ENCODE peak calls at places on chromosomes 12 and 14, in ten cellular contexts. One of them, this sample, is unnamed.

GRCh38 chr14:65096323-65097089 is 5.8 kb downstream of the MAX start:
- DNase-seq in tibial nerve: no peak
- DNase-seq in body of pancreas: no peak
- DNase-seq in right atrium auricular region: no peak
- DNase-seq in RWPE2: no peak
- DNase-seq in SJSA1: peak
- DNase-seq in CD4-positive, CD25-positive, alpha-beta regulatory T cell: no peak
- DNase-seq in psoas muscle: no peak
- DNase-seq in AG04450: no peak
- DNase-seq in endodermal cell: no peak
- DNase-seq in this sample: no peak

GRCh38 chr14:53432378-53432802 is 279.3 kb upstream of the DDHD1 start:
- DNase-seq in tibial nerve: no peak
- DNase-seq in body of pancreas: no peak
- DNase-seq in right atrium auricular region: no peak
- DNase-seq in RWPE2: no peak
- DNase-seq in SJSA1: peak
- DNase-seq in CD4-positive, CD25-positive, alpha-beta regulatory T cell: peak
- DNase-seq in psoas muscle: no peak
- DNase-seq in AG04450: peak
- DNase-seq in endodermal cell: peak
- DNase-seq in this sample: no peak

GRCh38 chr12:29519585-29520182 is 22.2 kb upstream of the OVCH1 start:
- DNase-seq in tibial nerve: no peak
- DNase-seq in body of pancreas: no peak
- DNase-seq in right atrium auricular region: no peak
- DNase-seq in RWPE2: no peak
- DNase-seq in SJSA1: peak
- DNase-seq in CD4-positive, CD25-positive, alpha-beta regulatory T cell: peak
- DNase-seq in psoas muscle: no peak
- DNase-seq in AG04450: peak
- DNase-seq in endodermal cell: peak
- DNase-seq in this sample: no peak

GRCh38 chr12:124301084-124301654 is 6.3 kb downstream of the RFLNA start:
- DNase-seq in tibial nerve: no peak
- DNase-seq in body of pancreas: no peak
- DNase-seq in right atrium auricular region: no peak
- DNase-seq in RWPE2: peak
- DNase-seq in SJSA1: no peak
- DNase-seq in CD4-positive, CD25-positive, alpha-beta regulatory T cell: no peak
- DNase-seq in psoas muscle: peak
- DNase-seq in AG04450: no peak
- DNase-seq in endodermal cell: no peak
- DNase-seq in this sample: no peak

GRCh38 chr12:122947352-122947792 is 18.9 kb downstream of the ABCB9 start:
- DNase-seq in tibial nerve: no peak
- DNase-seq in body of pancreas: peak
- DNase-seq in right atrium auricular region: peak
- DNase-seq in RWPE2: no peak
- DNase-seq in SJSA1: no peak
- DNase-seq in CD4-positive, CD25-positive, alpha-beta regulatory T cell: no peak
- DNase-seq in psoas muscle: peak
- DNase-seq in AG04450: no peak
- DNase-seq in endodermal cell: no peak
- DNase-seq in this sample: no peak

GRCh38 chr14:39467889-39468524 is 35.8 kb upstream of the FBXO33 start:
- DNase-seq in tibial nerve: no peak
- DNase-seq in body of pancreas: no peak
- DNase-seq in right atrium auricular region: no peak
- DNase-seq in RWPE2: no peak
- DNase-seq in SJSA1: no peak
- DNase-seq in CD4-positive, CD25-positive, alpha-beta regulatory T cell: peak
- DNase-seq in psoas muscle: no peak
- DNase-seq in AG04450: no peak
- DNase-seq in endodermal cell: peak
- DNase-seq in this sample: no peak

GRCh38 chr14:105330491-105330895 is 15.9 kb downstream of the PACS2 start:
- DNase-seq in tibial nerve: no peak
- DNase-seq in body of pancreas: no peak
- DNase-seq in right atrium auricular region: no peak
- DNase-seq in RWPE2: peak
- DNase-seq in SJSA1: no peak
- DNase-seq in CD4-positive, CD25-positive, alpha-beta regulatory T cell: no peak
- DNase-seq in psoas muscle: no peak
- DNase-seq in AG04450: no peak
- DNase-seq in endodermal cell: no peak
- DNase-seq in this sample: no peak

GRCh38 chr12:112858776-112859175 is 48.0 kb upstream of the OAS1 start:
- DNase-seq in tibial nerve: no peak
- DNase-seq in body of pancreas: no peak
- DNase-seq in right atrium auricular region: no peak
- DNase-seq in RWPE2: no peak
- DNase-seq in SJSA1: no peak
- DNase-seq in CD4-positive, CD25-positive, alpha-beta regulatory T cell: no peak
- DNase-seq in psoas muscle: no peak
- DNase-seq in AG04450: no peak
- DNase-seq in endodermal cell: no peak
- DNase-seq in this sample: no peak

GRCh38 chr12:56836800-56837663 is 73.9 kb downstream of the HSD17B6 start:
- DNase-seq in tibial nerve: no peak
- DNase-seq in body of pancreas: no peak
- DNase-seq in right atrium auricular region: no peak
- DNase-seq in RWPE2: peak
- DNase-seq in SJSA1: peak
- DNase-seq in CD4-positive, CD25-positive, alpha-beta regulatory T cell: peak
- DNase-seq in psoas muscle: no peak
- DNase-seq in AG04450: peak
- DNase-seq in endodermal cell: no peak
- DNase-seq in this sample: no peak

GRCh38 chr12:94488449-94488848 is 28.8 kb upstream of the CEP83 start:
- DNase-seq in tibial nerve: no peak
- DNase-seq in body of pancreas: no peak
- DNase-seq in right atrium auricular region: no peak
- DNase-seq in RWPE2: no peak
- DNase-seq in SJSA1: peak
- DNase-seq in CD4-positive, CD25-positive, alpha-beta regulatory T cell: no peak
- DNase-seq in psoas muscle: no peak
- DNase-seq in AG04450: no peak
- DNase-seq in endodermal cell: no peak
- DNase-seq in this sample: no peak

GRCh38 chr12:107660861-107661415 is 24.7 kb upstream of the PWP1 start:
- DNase-seq in tibial nerve: no peak
- DNase-seq in body of pancreas: no peak
- DNase-seq in right atrium auricular region: no peak
- DNase-seq in RWPE2: no peak
- DNase-seq in SJSA1: no peak
- DNase-seq in CD4-positive, CD25-positive, alpha-beta regulatory T cell: no peak
- DNase-seq in psoas muscle: no peak
- DNase-seq in AG04450: no peak
- DNase-seq in endodermal cell: peak
- DNase-seq in this sample: peak

GRCh38 chr12:109151457-109151856 is 35.1 kb downstream of the ACACB start:
- DNase-seq in tibial nerve: no peak
- DNase-seq in body of pancreas: no peak
- DNase-seq in right atrium auricular region: no peak
- DNase-seq in RWPE2: no peak
- DNase-seq in SJSA1: no peak
- DNase-seq in CD4-positive, CD25-positive, alpha-beta regulatory T cell: no peak
- DNase-seq in psoas muscle: no peak
- DNase-seq in AG04450: no peak
- DNase-seq in endodermal cell: no peak
- DNase-seq in this sample: no peak
- H3K27ac ChIP-seq in tibial nerve: no peak
- H3K27ac ChIP-seq in body of pancreas: no peak
- H3K27ac ChIP-seq in right atrium auricular region: no peak
- H3K27ac ChIP-seq in RWPE2: no peak
- H3K27ac ChIP-seq in SJSA1: no peak
- H3K27ac ChIP-seq in CD4-positive, CD25-positive, alpha-beta regulatory T cell: no peak
- H3K27ac ChIP-seq in psoas muscle: peak
- H3K27ac ChIP-seq in AG04450: no peak
- H3K27ac ChIP-seq in endodermal cell: no peak
- H3K27ac ChIP-seq in this sample: no peak

DNA sequence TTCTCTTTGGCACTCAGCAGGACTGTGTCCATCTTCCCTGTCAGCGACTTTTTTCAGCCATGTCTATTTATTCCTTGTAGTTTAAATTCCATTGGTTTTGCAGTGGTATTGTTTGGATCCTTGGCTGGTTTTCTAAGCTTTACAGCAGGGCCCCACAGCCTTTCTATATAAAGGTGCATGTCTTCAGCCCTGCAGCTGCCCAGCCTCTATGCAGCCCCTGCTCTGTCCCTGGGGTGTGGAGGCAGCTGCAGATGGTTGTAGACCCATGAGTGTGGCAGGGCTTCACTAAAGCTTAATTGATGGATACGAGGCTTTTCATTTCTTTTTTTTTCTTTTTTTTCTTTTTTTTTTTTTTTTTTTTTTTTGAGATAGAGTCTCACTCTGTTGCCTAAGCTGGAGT is 29.7 kb downstream of the SFSWAP start:
- DNase-seq in tibial nerve: no peak
- DNase-seq in body of pancreas: no peak
- DNase-seq in right atrium auricular region: no peak
- DNase-seq in RWPE2: no peak
- DNase-seq in SJSA1: no peak
- DNase-seq in CD4-positive, CD25-positive, alpha-beta regulatory T cell: no peak
- DNase-seq in psoas muscle: no peak
- DNase-seq in AG04450: no peak
- DNase-seq in endodermal cell: no peak
- DNase-seq in this sample: no peak
- H3K27ac ChIP-seq in tibial nerve: no peak
- H3K27ac ChIP-seq in body of pancreas: no peak
- H3K27ac ChIP-seq in right atrium auricular region: no peak
- H3K27ac ChIP-seq in RWPE2: no peak
- H3K27ac ChIP-seq in SJSA1: no peak
- H3K27ac ChIP-seq in CD4-positive, CD25-positive, alpha-beta regulatory T cell: no peak
- H3K27ac ChIP-seq in psoas muscle: no peak
- H3K27ac ChIP-seq in AG04450: no peak
- H3K27ac ChIP-seq in endodermal cell: no peak
- H3K27ac ChIP-seq in this sample: peak

GRCh38 chr12:27303139-27304111 is 29.2 kb upstream of the BMAL2 start:
- DNase-seq in tibial nerve: no peak
- DNase-seq in body of pancreas: no peak
- DNase-seq in right atrium auricular region: no peak
- DNase-seq in RWPE2: no peak
- DNase-seq in SJSA1: peak
- DNase-seq in CD4-positive, CD25-positive, alpha-beta regulatory T cell: no peak
- DNase-seq in psoas muscle: no peak
- DNase-seq in AG04450: no peak
- DNase-seq in endodermal cell: no peak
- DNase-seq in this sample: no peak
- H3K27ac ChIP-seq in tibial nerve: no peak
- H3K27ac ChIP-seq in body of pancreas: no peak
- H3K27ac ChIP-seq in right atrium auricular region: no peak
- H3K27ac ChIP-seq in RWPE2: no peak
- H3K27ac ChIP-seq in SJSA1: no peak
- H3K27ac ChIP-seq in CD4-positive, CD25-positive, alpha-beta regulatory T cell: no peak
- H3K27ac ChIP-seq in psoas muscle: no peak
- H3K27ac ChIP-seq in AG04450: no peak
- H3K27ac ChIP-seq in endodermal cell: no peak
- H3K27ac ChIP-seq in this sample: no peak

GRCh38 chr14:100374891-100375272 is 51.7 kb downstream of the SLC25A47 start:
- DNase-seq in tibial nerve: no peak
- DNase-seq in body of pancreas: no peak
- DNase-seq in right atrium auricular region: no peak
- DNase-seq in RWPE2: no peak
- DNase-seq in SJSA1: no peak
- DNase-seq in CD4-positive, CD25-positive, alpha-beta regulatory T cell: no peak
- DNase-seq in psoas muscle: no peak
- DNase-seq in AG04450: no peak
- DNase-seq in endodermal cell: no peak
- DNase-seq in this sample: no peak
- H3K27ac ChIP-seq in tibial nerve: peak
- H3K27ac ChIP-seq in body of pancreas: no peak
- H3K27ac ChIP-seq in right atrium auricular region: peak
- H3K27ac ChIP-seq in RWPE2: peak
- H3K27ac ChIP-seq in SJSA1: peak
- H3K27ac ChIP-seq in CD4-positive, CD25-positive, alpha-beta regulatory T cell: no peak
- H3K27ac ChIP-seq in psoas muscle: peak
- H3K27ac ChIP-seq in AG04450: peak
- H3K27ac ChIP-seq in endodermal cell: no peak
- H3K27ac ChIP-seq in this sample: peak

DNA sequence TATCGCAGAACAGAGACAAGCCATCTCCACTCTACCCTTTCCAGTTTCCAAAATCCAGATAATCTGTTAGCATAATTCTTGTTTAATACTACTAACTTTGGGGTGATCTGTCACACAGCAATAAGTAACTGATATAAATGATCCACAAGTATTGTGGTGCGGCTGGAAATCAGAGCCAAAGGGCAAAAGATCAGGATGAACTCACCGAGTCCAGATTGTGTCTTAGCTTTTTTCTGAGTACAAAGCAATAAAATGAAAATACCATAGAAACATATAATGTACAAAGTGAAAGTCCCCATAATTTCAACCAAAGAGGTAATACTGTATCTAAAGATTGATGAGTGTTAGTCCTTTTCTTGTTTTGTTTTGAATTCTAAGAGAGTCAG is 17.4 kb downstream of the HECTD1 start:
- DNase-seq in tibial nerve: no peak
- DNase-seq in body of pancreas: no peak
- DNase-seq in right atrium auricular region: no peak
- DNase-seq in RWPE2: no peak
- DNase-seq in SJSA1: no peak
- DNase-seq in CD4-positive, CD25-positive, alpha-beta regulatory T cell: no peak
- DNase-seq in psoas muscle: no peak
- DNase-seq in AG04450: no peak
- DNase-seq in endodermal cell: no peak
- DNase-seq in this sample: no peak
- H3K27ac ChIP-seq in tibial nerve: no peak
- H3K27ac ChIP-seq in body of pancreas: no peak
- H3K27ac ChIP-seq in right atrium auricular region: no peak
- H3K27ac ChIP-seq in RWPE2: no peak
- H3K27ac ChIP-seq in SJSA1: no peak
- H3K27ac ChIP-seq in CD4-positive, CD25-positive, alpha-beta regulatory T cell: no peak
- H3K27ac ChIP-seq in psoas muscle: no peak
- H3K27ac ChIP-seq in AG04450: no peak
- H3K27ac ChIP-seq in endodermal cell: no peak
- H3K27ac ChIP-seq in this sample: no peak

GRCh38 chr14:54474232-54474793 is 14.5 kb downstream of the GMFB start:
- DNase-seq in tibial nerve: no peak
- DNase-seq in body of pancreas: no peak
- DNase-seq in right atrium auricular region: no peak
- DNase-seq in RWPE2: no peak
- DNase-seq in SJSA1: no peak
- DNase-seq in CD4-positive, CD25-positive, alpha-beta regulatory T cell: no peak
- DNase-seq in psoas muscle: no peak
- DNase-seq in AG04450: no peak
- DNase-seq in endodermal cell: no peak
- DNase-seq in this sample: no peak
- H3K27ac ChIP-seq in tibial nerve: no peak
- H3K27ac ChIP-seq in body of pancreas: no peak
- H3K27ac ChIP-seq in right atrium auricular region: no peak
- H3K27ac ChIP-seq in RWPE2: no peak
- H3K27ac ChIP-seq in SJSA1: no peak
- H3K27ac ChIP-seq in CD4-positive, CD25-positive, alpha-beta regulatory T cell: no peak
- H3K27ac ChIP-seq in psoas muscle: no peak
- H3K27ac ChIP-seq in AG04450: no peak
- H3K27ac ChIP-seq in endodermal cell: no peak
- H3K27ac ChIP-seq in this sample: no peak